ENCODE peak calls at places on chromosomes 6 and 20, in seven cellular contexts. Q, L, A, M, C, D and X are unnamed samples.

GRCh38 chr6:158835616-158836221 is 16.6 kb upstream of the EZR start:
- DNase-seq in Q (peak; percentile 78), M (no peak), C (peak; percentile 75), L (no peak), A (no peak), D (no peak), X (no peak)

GRCh38 chr6:140601409-140601808 is 1227.0 kb upstream of the CITED2 start:
- DNase-seq in Q (no peak), D (peak; percentile 5), A (no peak), L (no peak), M (peak; percentile 11), C (no peak), X (no peak)

GRCh38 chr20:46581386-46581785 is 30.9 kb upstream of the OCSTAMP start:
- DNase-seq in C (no peak), A (no peak), L (no peak), Q (no peak), M (no peak), D (no peak), X (no peak)

GRCh38 chr6:151018911-151019795 is 153.7 kb downstream of the MTHFD1L start:
- DNase-seq in M (peak; percentile 46), L (no peak), C (no peak), A (no peak), D (no peak), Q (no peak), X (no peak)

GRCh38 chr20:19338380-19338779 is 125.9 kb downstream of the SLC24A3 start:
- DNase-seq in Q (no peak), A (no peak), M (no peak), D (no peak), L (no peak), C (no peak), X (no peak)

GRCh38 chr6:39416728-39417127 is 94.2 kb upstream of the KCNK16 start:
- DNase-seq in C (no peak), D (peak; percentile 70), M (peak; percentile 80), A (no peak), Q (no peak), L (no peak), X (no peak)

GRCh38 chr6:108082539-108082938 is 8.0 kb upstream of the OSTM1 start:
- DNase-seq in L (no peak), M (no peak), D (no peak), Q (no peak), C (no peak), A (no peak), X (no peak)

GRCh38 chr6:125191916-125192609 is 38.5 kb downstream of the TPD52L1 start:
- DNase-seq in Q (peak; percentile 37), A (peak; percentile 77), C (peak; percentile 20), L (peak; percentile 3), M (peak; percentile 89), D (peak; percentile 82), X (peak; percentile 47)

GRCh38 chr20:45857836-45858250 is 429 bp downstream of the ZSWIM3 start:
- DNase-seq in Q (no peak), L (no peak), C (no peak), M (no peak), D (no peak), A (no peak), X (no peak)

GRCh38 chr6:25842526-25842925 is 10.7 kb upstream of the SLC17A1 start:
- DNase-seq in C (no peak), L (no peak), M (no peak), A (no peak), D (no peak), Q (no peak), X (no peak)

GRCh38 chr20:35490736-35491181 is 35.4 kb downstream of the CEP250 start:
- DNase-seq in L (peak; percentile 54), C (no peak), D (no peak), M (no peak), A (no peak), Q (no peak), X (peak; percentile 67)

GRCh38 chr6:123997223-123997622 is 193.6 kb downstream of the NKAIN2 start:
- DNase-seq in L (no peak), Q (peak; percentile 36), C (no peak), D (no peak), M (no peak), A (no peak), X (no peak)

GRCh38 chr6:41599836-41600445 is 38.3 kb upstream of the MDFI start:
- DNase-seq in M (no peak), L (no peak), D (no peak), A (peak; percentile 67), C (no peak), Q (peak; percentile 11), X (no peak)

GRCh38 chr6:1477432-1478090 is 88.2 kb downstream of the FOXF2 start:
- DNase-seq in M (peak; percentile 87), L (no peak), Q (no peak), A (no peak), D (peak; percentile 80), C (no peak), X (no peak)

GRCh38 chr20:18650224-18650623 is 62.4 kb downstream of the DTD1 start:
- DNase-seq in D (no peak), C (no peak), A (no peak), M (no peak), L (no peak), Q (no peak), X (no peak)

GRCh38 chr20:37868998-37869861 is 33.7 kb upstream of the VSTM2L start:
- DNase-seq in A (no peak), L (no peak), M (no peak), C (no peak), Q (no peak), D (no peak), X (no peak)

GRCh38 chr6:157325069-157325805 is 1.9 kb upstream of the TMEM242 start:
- DNase-seq in Q (no peak), A (no peak), C (no peak), D (no peak), M (peak; percentile 53), L (no peak), X (no peak)

GRCh38 chr6:91852232-91852631 is 1265.4 kb upstream of the MAP3K7 start:
- DNase-seq in D (no peak), C (no peak), A (no peak), L (no peak), M (no peak), Q (no peak), X (no peak)

GRCh38 chr20:9126527-9126926 is 57.6 kb downstream of the PLCB4 start:
- DNase-seq in L (no peak), M (no peak), Q (no peak), D (no peak), A (no peak), C (no peak), X (no peak)

GRCh38 chr6:124984668-124985338 is 22.6 kb downstream of the RNF217 start:
- DNase-seq in C (no peak), M (peak; percentile 68), A (no peak), D (peak; percentile 67), Q (no peak), L (no peak), X (no peak)

GRCh38 chr6:105644073-105644489 is 241.2 kb upstream of the PREP start:
- DNase-seq in Q (no peak), C (no peak), D (no peak), L (no peak), M (peak; percentile 5), A (no peak), X (no peak)
- H3K4me1 ChIP-seq in Q (peaks cover 3% of the 10 kb centered on the region), C (no peaks in the 10 kb centered on the region), D (peaks cover 6% of the 10 kb centered on the region), L (peaks cover 58% of the 10 kb centered on the region), M (no peaks in the 10 kb centered on the region), A (no peaks in the 10 kb centered on the region), X (peaks cover 56% of the 10 kb centered on the region)

DNA sequence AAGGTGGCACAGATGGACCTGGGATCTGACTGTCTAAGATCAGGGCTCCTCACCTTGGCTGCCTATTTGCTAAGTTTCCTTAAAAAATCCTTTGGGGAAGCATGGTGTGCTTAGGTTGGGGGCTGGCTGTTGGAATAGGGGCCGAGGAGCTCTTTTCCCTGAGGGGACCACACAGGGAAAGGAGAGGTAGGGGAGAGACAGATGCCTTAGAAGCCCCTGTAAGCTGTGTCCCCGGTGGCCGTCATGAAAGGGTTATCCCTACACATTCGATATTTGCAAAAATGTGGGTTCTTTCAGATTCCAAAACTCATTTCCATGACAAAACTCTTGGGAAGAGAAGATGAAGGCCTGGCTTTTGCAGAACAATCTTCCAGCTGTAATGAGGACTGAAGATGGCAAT is 53.7 kb downstream of the TOX2 start:
- DNase-seq in M (no peak), L (no peak), C (no peak), A (peak; percentile 41), D (no peak), Q (no peak), X (no peak)
- H3K27me3 ChIP-seq in M (no peaks in the 10 kb centered on the region), L (no peaks in the 10 kb centered on the region), C (no peaks in the 10 kb centered on the region), A (no peaks in the 10 kb centered on the region), D (no peaks in the 10 kb centered on the region), Q (peaks cover 10% of the 10 kb centered on the region), X (no peaks in the 10 kb centered on the region)

DNA sequence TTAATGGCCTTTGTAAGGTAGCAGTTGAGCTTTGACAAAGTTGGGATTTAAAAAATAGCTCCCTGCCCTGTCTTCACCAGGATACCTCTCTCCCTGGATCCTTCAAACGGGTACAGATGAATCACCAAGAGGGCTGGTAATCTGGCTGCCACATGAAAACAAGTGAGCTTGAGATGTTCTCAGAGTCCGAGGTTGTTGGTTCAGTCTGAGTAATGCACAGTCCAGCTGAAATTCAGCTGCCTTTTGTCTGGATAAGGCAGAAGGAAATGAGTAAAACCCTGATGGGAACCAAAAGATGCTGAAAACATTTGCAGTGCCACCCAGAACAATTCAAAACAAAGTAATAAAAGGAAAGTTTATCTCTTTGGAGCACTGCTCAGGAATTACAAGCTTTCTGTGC is 86.8 kb downstream of the GJA1 start:
- DNase-seq in Q (no peak), A (no peak), L (no peak), C (no peak), D (peak; percentile 79), M (peak; percentile 98), X (no peak)
- H3K4me3 ChIP-seq in Q (no peak overlapping the region), A (no peak overlapping the region), L (no peak overlapping the region), C (no peak overlapping the region), D (peak overlapping the region; percentile 23), M (peak overlapping the region; percentile 29), X (no peak overlapping the region)

GRCh38 chr6:131813991-131814390 is 6.2 kb downstream of the ENPP1 start:
- DNase-seq in C (no peak), L (no peak), Q (no peak), D (no peak), A (no peak), M (peak; percentile 74), X (no peak)

GRCh38 chr6:131807321-131807643 is 538 bp upstream of the ENPP1 start:
- DNase-seq in C (no peak), L (no peak), A (no peak), Q (no peak), D (no peak), M (no peak), X (no peak)

GRCh38 chr6:131811510-131811909 is 3.7 kb downstream of the ENPP1 start:
- DNase-seq in L (no peak), C (no peak), D (no peak), Q (no peak), M (no peak), A (no peak), X (no peak)

GRCh38 chr6:131807644-131808459 is at the start of gene ENPP1:
- DNase-seq in L (peak; percentile 55), D (peak; percentile 47), C (peak; percentile 80), A (peak; percentile 93), M (peak; percentile 69), Q (peak; percentile 90), X (peak; percentile 20)

GRCh38 chr6:131808460-131809269 is 845 bp downstream of the ENPP1 start:
- DNase-seq in D (no peak), Q (no peak), L (no peak), M (no peak), C (no peak), A (no peak), X (no peak)
- H3K4me1 ChIP-seq in D (peaks cover 5% of the 10 kb centered on the region), Q (peaks cover 8% of the 10 kb centered on the region), L (peaks cover 7% of the 10 kb centered on the region), M (no peaks in the 10 kb centered on the region), C (no peaks in the 10 kb centered on the region), A (peaks cover 3% of the 10 kb centered on the region), X (peaks cover 6% of the 10 kb centered on the region)

GRCh38 chr20:611047-611842 is 1.1 kb upstream of the TCF15 start:
- DNase-seq in L (no peak), C (no peak), M (no peak), D (no peak), A (peak; percentile 63), Q (no peak), X (no peak)
- H3K27me3 ChIP-seq in L (peaks cover 8% of the 10 kb centered on the region), C (peaks cover 3% of the 10 kb centered on the region), M (peaks cover 40% of the 10 kb centered on the region), D (peaks cover 52% of the 10 kb centered on the region), A (peaks cover 2% of the 10 kb centered on the region), Q (peaks cover 44% of the 10 kb centered on the region), X (peaks cover 8% of the 10 kb centered on the region)